ENCODE peak calls at places on chromosomes 2 and 18, in eight cellular contexts. One of them, this sample, is unnamed.

GRCh38 chr18:25248755-25249154 is 103.2 kb downstream of the ZNF521 start:
- DNase-seq in pancreas: no peak
- DNase-seq in CD4-positive, CD25-positive, alpha-beta regulatory T cell: no peak
- DNase-seq in cardiac muscle cell: no peak
- DNase-seq in astrocyte: no peak
- DNase-seq in Caco-2: no peak
- DNase-seq in fibroblast of lung: no peak
- DNase-seq in IMR-90: peak; percentile 41
- DNase-seq in this sample: no peak

GRCh38 chr2:38268001-38268400 is 109.1 kb downstream of the ATL2 start:
- DNase-seq in pancreas: no peak
- DNase-seq in CD4-positive, CD25-positive, alpha-beta regulatory T cell: no peak
- DNase-seq in cardiac muscle cell: no peak
- DNase-seq in astrocyte: no peak
- DNase-seq in Caco-2: no peak
- DNase-seq in fibroblast of lung: no peak
- DNase-seq in IMR-90: no peak
- DNase-seq in this sample: no peak

GRCh38 chr2:201420442-201421113 is 30.7 kb downstream of the TRAK2 start:
- DNase-seq in pancreas: no peak
- DNase-seq in CD4-positive, CD25-positive, alpha-beta regulatory T cell: no peak
- DNase-seq in cardiac muscle cell: no peak
- DNase-seq in astrocyte: peak; percentile 83
- DNase-seq in Caco-2: no peak
- DNase-seq in fibroblast of lung: peak; percentile 82
- DNase-seq in IMR-90: peak; percentile 80
- DNase-seq in this sample: peak; percentile 68

GRCh38 chr2:75495862-75496261 is 64.9 kb downstream of the EVA1A start:
- DNase-seq in pancreas: no peak
- DNase-seq in CD4-positive, CD25-positive, alpha-beta regulatory T cell: no peak
- DNase-seq in cardiac muscle cell: no peak
- DNase-seq in astrocyte: no peak
- DNase-seq in Caco-2: no peak
- DNase-seq in fibroblast of lung: no peak
- DNase-seq in IMR-90: no peak
- DNase-seq in this sample: no peak

GRCh38 chr2:29810956-29811355 is 110.4 kb downstream of the ALK start:
- DNase-seq in pancreas: no peak
- DNase-seq in CD4-positive, CD25-positive, alpha-beta regulatory T cell: no peak
- DNase-seq in cardiac muscle cell: no peak
- DNase-seq in astrocyte: peak; percentile 59
- DNase-seq in Caco-2: peak; percentile 37
- DNase-seq in fibroblast of lung: peak; percentile 59
- DNase-seq in IMR-90: no peak
- DNase-seq in this sample: no peak

GRCh38 chr2:22375094-22375493 is 1009.9 kb upstream of the KLHL29 start:
- DNase-seq in pancreas: no peak
- DNase-seq in CD4-positive, CD25-positive, alpha-beta regulatory T cell: no peak
- DNase-seq in cardiac muscle cell: no peak
- DNase-seq in astrocyte: no peak
- DNase-seq in Caco-2: peak; percentile 18
- DNase-seq in fibroblast of lung: no peak
- DNase-seq in IMR-90: no peak
- DNase-seq in this sample: no peak

GRCh38 chr2:45014016-45014702 is 4.9 kb upstream of the SIX2 start:
- DNase-seq in pancreas: peak; percentile 83
- DNase-seq in CD4-positive, CD25-positive, alpha-beta regulatory T cell: no peak
- DNase-seq in cardiac muscle cell: peak; percentile 84
- DNase-seq in astrocyte: no peak
- DNase-seq in Caco-2: peak; percentile 38
- DNase-seq in fibroblast of lung: peak; percentile 20
- DNase-seq in IMR-90: no peak
- DNase-seq in this sample: peak; percentile 89

GRCh38 chr2:233100192-233100998 is 40.3 kb downstream of the INPP5D start:
- DNase-seq in pancreas: no peak
- DNase-seq in CD4-positive, CD25-positive, alpha-beta regulatory T cell: peak; percentile 31
- DNase-seq in cardiac muscle cell: no peak
- DNase-seq in astrocyte: no peak
- DNase-seq in Caco-2: no peak
- DNase-seq in fibroblast of lung: no peak
- DNase-seq in IMR-90: no peak
- DNase-seq in this sample: no peak

GRCh38 chr2:136383161-136383560 is 265.2 kb upstream of the CXCR4 start:
- DNase-seq in pancreas: no peak
- DNase-seq in CD4-positive, CD25-positive, alpha-beta regulatory T cell: no peak
- DNase-seq in cardiac muscle cell: no peak
- DNase-seq in astrocyte: no peak
- DNase-seq in Caco-2: no peak
- DNase-seq in fibroblast of lung: no peak
- DNase-seq in IMR-90: no peak
- DNase-seq in this sample: no peak

GRCh38 chr18:48934708-48935432 is 15.9 kb downstream of the SMAD7 start:
- DNase-seq in pancreas: no peak
- DNase-seq in CD4-positive, CD25-positive, alpha-beta regulatory T cell: no peak
- DNase-seq in cardiac muscle cell: peak; percentile 58
- DNase-seq in astrocyte: no peak
- DNase-seq in Caco-2: no peak
- DNase-seq in fibroblast of lung: no peak
- DNase-seq in IMR-90: no peak
- DNase-seq in this sample: no peak

GRCh38 chr2:23120161-23120560 is 264.8 kb upstream of the KLHL29 start:
- DNase-seq in pancreas: no peak
- DNase-seq in CD4-positive, CD25-positive, alpha-beta regulatory T cell: no peak
- DNase-seq in cardiac muscle cell: no peak
- DNase-seq in astrocyte: no peak
- DNase-seq in Caco-2: no peak
- DNase-seq in fibroblast of lung: no peak
- DNase-seq in IMR-90: no peak
- DNase-seq in this sample: no peak

GRCh38 chr2:49306925-49307324 is 152.6 kb upstream of the FSHR start:
- DNase-seq in pancreas: no peak
- DNase-seq in CD4-positive, CD25-positive, alpha-beta regulatory T cell: no peak
- DNase-seq in cardiac muscle cell: no peak
- DNase-seq in astrocyte: no peak
- DNase-seq in Caco-2: peak; percentile 3
- DNase-seq in fibroblast of lung: no peak
- DNase-seq in IMR-90: no peak
- DNase-seq in this sample: no peak

GRCh38 chr2:95104606-95105005 is 17.0 kb downstream of the MRPS5 start:
- DNase-seq in pancreas: no peak
- DNase-seq in CD4-positive, CD25-positive, alpha-beta regulatory T cell: no peak
- DNase-seq in cardiac muscle cell: no peak
- DNase-seq in astrocyte: no peak
- DNase-seq in Caco-2: no peak
- DNase-seq in fibroblast of lung: no peak
- DNase-seq in IMR-90: no peak
- DNase-seq in this sample: no peak

GRCh38 chr2:211867845-211868361 is 670.7 kb downstream of the ERBB4 start:
- DNase-seq in pancreas: no peak
- DNase-seq in CD4-positive, CD25-positive, alpha-beta regulatory T cell: no peak
- DNase-seq in cardiac muscle cell: no peak
- DNase-seq in astrocyte: peak; percentile 43
- DNase-seq in Caco-2: no peak
- DNase-seq in fibroblast of lung: peak; percentile 49
- DNase-seq in IMR-90: peak; percentile 61
- DNase-seq in this sample: peak; percentile 66

DNA sequence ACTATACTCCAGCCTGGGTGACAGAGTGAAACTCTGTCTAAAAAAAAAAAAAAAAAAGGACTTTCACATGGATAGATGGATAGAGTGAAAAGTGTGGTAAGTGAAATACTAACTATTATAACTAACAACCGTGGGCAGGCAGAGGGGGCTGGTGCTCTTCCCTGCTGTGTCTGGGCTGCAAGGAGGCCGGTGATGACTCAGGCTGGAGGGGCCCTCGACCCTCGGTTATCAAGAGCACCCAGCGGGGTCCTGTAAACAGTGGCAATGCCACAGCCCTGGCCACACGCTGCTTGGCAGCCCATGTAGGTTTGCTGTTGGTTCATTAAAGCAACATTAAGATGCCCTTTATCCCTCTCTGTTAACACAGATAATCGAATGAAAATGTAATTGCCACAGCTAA is 184.8 kb upstream of the RAB12 start:
- DNase-seq in pancreas: no peak
- DNase-seq in CD4-positive, CD25-positive, alpha-beta regulatory T cell: no peak
- DNase-seq in cardiac muscle cell: no peak
- DNase-seq in astrocyte: no peak
- DNase-seq in Caco-2: no peak
- DNase-seq in fibroblast of lung: peak; percentile 6
- DNase-seq in IMR-90: no peak
- DNase-seq in this sample: no peak
- H3K9me3 ChIP-seq in pancreas: no peaks in the 10 kb centered on the region
- H3K9me3 ChIP-seq in CD4-positive, CD25-positive, alpha-beta regulatory T cell: no peaks in the 10 kb centered on the region
- H3K9me3 ChIP-seq in cardiac muscle cell: no peaks in the 10 kb centered on the region
- H3K9me3 ChIP-seq in astrocyte: no peaks in the 10 kb centered on the region
- H3K9me3 ChIP-seq in Caco-2: no peaks in the 10 kb centered on the region
- H3K9me3 ChIP-seq in fibroblast of lung: no peaks in the 10 kb centered on the region
- H3K9me3 ChIP-seq in IMR-90: no peaks in the 10 kb centered on the region
- H3K9me3 ChIP-seq in this sample: peaks cover 2% of the 10 kb centered on the region

GRCh38 chr18:29234751-29235150 is 1057.8 kb upstream of the CDH2 start:
- DNase-seq in pancreas: no peak
- DNase-seq in CD4-positive, CD25-positive, alpha-beta regulatory T cell: no peak
- DNase-seq in cardiac muscle cell: no peak
- DNase-seq in astrocyte: no peak
- DNase-seq in Caco-2: no peak
- DNase-seq in fibroblast of lung: no peak
- DNase-seq in IMR-90: no peak
- DNase-seq in this sample: no peak
- H3K9me3 ChIP-seq in pancreas: no peaks in the 10 kb centered on the region
- H3K9me3 ChIP-seq in CD4-positive, CD25-positive, alpha-beta regulatory T cell: peaks cover 10% of the 10 kb centered on the region
- H3K9me3 ChIP-seq in cardiac muscle cell: no peaks in the 10 kb centered on the region
- H3K9me3 ChIP-seq in astrocyte: no peaks in the 10 kb centered on the region
- H3K9me3 ChIP-seq in Caco-2: no peaks in the 10 kb centered on the region
- H3K9me3 ChIP-seq in fibroblast of lung: no peaks in the 10 kb centered on the region
- H3K9me3 ChIP-seq in IMR-90: no peaks in the 10 kb centered on the region
- H3K9me3 ChIP-seq in this sample: peaks cover 16% of the 10 kb centered on the region

DNA sequence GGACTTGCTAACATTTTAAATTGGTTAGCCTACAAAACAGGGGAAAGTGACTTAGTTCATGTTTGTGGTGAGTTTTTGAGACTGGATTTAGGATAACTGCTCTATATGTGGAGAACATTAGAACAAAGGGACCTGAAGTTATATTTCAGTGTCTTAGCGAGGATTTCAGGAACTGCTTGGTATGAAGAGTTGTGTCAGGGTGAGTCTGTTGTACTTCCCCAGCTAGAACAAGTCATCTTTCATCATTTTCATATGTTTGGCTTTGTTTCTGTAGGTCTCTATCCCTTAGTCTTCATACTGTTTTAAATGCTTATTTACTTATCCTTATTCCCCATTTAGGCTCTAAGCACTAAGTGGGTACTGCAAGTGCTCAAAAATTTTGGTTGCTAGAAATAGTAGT is 41.9 kb downstream of the KCMF1 start:
- DNase-seq in pancreas: no peak
- DNase-seq in CD4-positive, CD25-positive, alpha-beta regulatory T cell: no peak
- DNase-seq in cardiac muscle cell: no peak
- DNase-seq in astrocyte: no peak
- DNase-seq in Caco-2: no peak
- DNase-seq in fibroblast of lung: no peak
- DNase-seq in IMR-90: peak; percentile 33
- DNase-seq in this sample: no peak
- H3K9me3 ChIP-seq in pancreas: no peaks in the 10 kb centered on the region
- H3K9me3 ChIP-seq in CD4-positive, CD25-positive, alpha-beta regulatory T cell: no peaks in the 10 kb centered on the region
- H3K9me3 ChIP-seq in cardiac muscle cell: no peaks in the 10 kb centered on the region
- H3K9me3 ChIP-seq in astrocyte: no peaks in the 10 kb centered on the region
- H3K9me3 ChIP-seq in Caco-2: no peaks in the 10 kb centered on the region
- H3K9me3 ChIP-seq in fibroblast of lung: no peaks in the 10 kb centered on the region
- H3K9me3 ChIP-seq in IMR-90: no peaks in the 10 kb centered on the region
- H3K9me3 ChIP-seq in this sample: no peaks in the 10 kb centered on the region

GRCh38 chr2:239178484-239178883 is 222.3 kb downstream of the HDAC4 start:
- DNase-seq in pancreas: no peak
- DNase-seq in CD4-positive, CD25-positive, alpha-beta regulatory T cell: no peak
- DNase-seq in cardiac muscle cell: no peak
- DNase-seq in astrocyte: no peak
- DNase-seq in Caco-2: no peak
- DNase-seq in fibroblast of lung: no peak
- DNase-seq in IMR-90: no peak
- DNase-seq in this sample: no peak
- H3K9me3 ChIP-seq in pancreas: no peaks in the 10 kb centered on the region
- H3K9me3 ChIP-seq in CD4-positive, CD25-positive, alpha-beta regulatory T cell: peaks cover 19% of the 10 kb centered on the region
- H3K9me3 ChIP-seq in cardiac muscle cell: no peaks in the 10 kb centered on the region
- H3K9me3 ChIP-seq in astrocyte: no peaks in the 10 kb centered on the region
- H3K9me3 ChIP-seq in Caco-2: no peaks in the 10 kb centered on the region
- H3K9me3 ChIP-seq in fibroblast of lung: no peaks in the 10 kb centered on the region
- H3K9me3 ChIP-seq in IMR-90: peaks cover 2% of the 10 kb centered on the region
- H3K9me3 ChIP-seq in this sample: peaks cover 9% of the 10 kb centered on the region

This sample was measured in adipocyte.